ENCODE peak calls at places on chromosomes 16 and 17, in nine cellular contexts. One of them, this sample, is unnamed.
A peak's percentile ranks its signal among the peaks of the same experiment; 100 is the strongest.

GRCh38 chr16:89219365-89219764 is 1.9 kb downstream of the ZNF778 start:
- DNase-seq in adrenal gland: no peak
- DNase-seq in foreskin fibroblast: no peak
- DNase-seq in A549: no peak
- DNase-seq in endothelial cell: peak; percentile 48
- DNase-seq in PC-3: no peak
- DNase-seq in GM06990: no peak
- DNase-seq in BE2C: no peak
- DNase-seq in GM23338: no peak
- DNase-seq in this sample: no peak

GRCh38 chr17:40582328-40582901 is 17.1 kb upstream of the CCR7 start:
- DNase-seq in BE2C: no peak
- DNase-seq in GM06990: peak; percentile 83
- DNase-seq in adrenal gland: peak; percentile 44
- DNase-seq in A549: no peak
- DNase-seq in endothelial cell: peak; percentile 65
- DNase-seq in GM23338: peak; percentile 18
- DNase-seq in PC-3: no peak
- DNase-seq in foreskin fibroblast: no peak
- DNase-seq in this sample: no peak

GRCh38 chr17:28219771-28220170 is 99.2 kb upstream of the TMEM97 start:
- DNase-seq in PC-3: peak; percentile 62
- DNase-seq in A549: no peak
- DNase-seq in GM23338: no peak
- DNase-seq in endothelial cell: no peak
- DNase-seq in BE2C: no peak
- DNase-seq in foreskin fibroblast: no peak
- DNase-seq in GM06990: no peak
- DNase-seq in adrenal gland: peak; percentile 16
- DNase-seq in this sample: no peak

GRCh38 chr17:8955021-8955420 is 10.5 kb downstream of the PIK3R5 start:
- DNase-seq in adrenal gland: no peak
- DNase-seq in PC-3: no peak
- DNase-seq in GM06990: no peak
- DNase-seq in GM23338: no peak
- DNase-seq in A549: no peak
- DNase-seq in endothelial cell: no peak
- DNase-seq in BE2C: no peak
- DNase-seq in foreskin fibroblast: no peak
- DNase-seq in this sample: no peak

GRCh38 chr17:41873559-41874292 is 8.5 kb upstream of the KLHL11 start:
- DNase-seq in A549: no peak
- DNase-seq in GM23338: no peak
- DNase-seq in foreskin fibroblast: no peak
- DNase-seq in endothelial cell: no peak
- DNase-seq in GM06990: no peak
- DNase-seq in adrenal gland: no peak
- DNase-seq in PC-3: no peak
- DNase-seq in BE2C: no peak
- DNase-seq in this sample: no peak

GRCh38 chr16:53821957-53822625 is 118.1 kb downstream of the FTO start:
- DNase-seq in adrenal gland: no peak
- DNase-seq in A549: peak; percentile 45
- DNase-seq in GM23338: no peak
- DNase-seq in GM06990: no peak
- DNase-seq in endothelial cell: no peak
- DNase-seq in foreskin fibroblast: peak; percentile 71
- DNase-seq in PC-3: peak; percentile 81
- DNase-seq in BE2C: no peak
- DNase-seq in this sample: no peak

GRCh38 chr17:37759014-37759637 is 14.3 kb upstream of the HNF1B start:
- DNase-seq in A549: no peak
- DNase-seq in PC-3: no peak
- DNase-seq in GM06990: no peak
- DNase-seq in BE2C: no peak
- DNase-seq in GM23338: no peak
- DNase-seq in endothelial cell: no peak
- DNase-seq in foreskin fibroblast: no peak
- DNase-seq in adrenal gland: no peak
- DNase-seq in this sample: no peak

GRCh38 chr17:43010667-43011308 is 4.2 kb downstream of the IFI35 start:
- DNase-seq in BE2C: no peak
- DNase-seq in adrenal gland: peak; percentile 44
- DNase-seq in PC-3: peak; percentile 83
- DNase-seq in endothelial cell: no peak
- DNase-seq in A549: peak; percentile 64
- DNase-seq in GM23338: no peak
- DNase-seq in GM06990: no peak
- DNase-seq in foreskin fibroblast: no peak
- DNase-seq in this sample: no peak

GRCh38 chr16:82738699-82739098 is 111.9 kb downstream of the CDH13 start:
- DNase-seq in BE2C: no peak
- DNase-seq in PC-3: peak; percentile 4
- DNase-seq in A549: no peak
- DNase-seq in adrenal gland: no peak
- DNase-seq in GM06990: no peak
- DNase-seq in foreskin fibroblast: no peak
- DNase-seq in endothelial cell: no peak
- DNase-seq in GM23338: peak; percentile 18
- DNase-seq in this sample: no peak
- TF ChIP-seq CTCF in BE2C: no peak
- TF ChIP-seq CTCF in PC-3: peak; percentile 39
- TF ChIP-seq CTCF in A549: no peak
- TF ChIP-seq CTCF in adrenal gland: no peak
- TF ChIP-seq CTCF in GM06990: peak; percentile 49
- TF ChIP-seq CTCF in foreskin fibroblast: peak; percentile 16
- TF ChIP-seq CTCF in endothelial cell: no peak
- TF ChIP-seq CTCF in GM23338: peak; percentile 51
- TF ChIP-seq CTCF in this sample: no peak

GRCh38 chr16:80148826-80149225 is 392.0 kb upstream of the DYNLRB2 start:
- DNase-seq in GM23338: no peak
- DNase-seq in BE2C: no peak
- DNase-seq in GM06990: no peak
- DNase-seq in adrenal gland: no peak
- DNase-seq in foreskin fibroblast: no peak
- DNase-seq in A549: no peak
- DNase-seq in endothelial cell: no peak
- DNase-seq in PC-3: no peak
- DNase-seq in this sample: no peak

GRCh38 chr16:80147021-80147680 is 393.6 kb upstream of the DYNLRB2 start:
- DNase-seq in GM23338: no peak
- DNase-seq in endothelial cell: no peak
- DNase-seq in BE2C: no peak
- DNase-seq in A549: no peak
- DNase-seq in adrenal gland: no peak
- DNase-seq in GM06990: no peak
- DNase-seq in foreskin fibroblast: no peak
- DNase-seq in PC-3: no peak
- DNase-seq in this sample: no peak

GRCh38 chr16:80150978-80151705 is 389.7 kb upstream of the DYNLRB2 start:
- DNase-seq in endothelial cell: no peak
- DNase-seq in PC-3: no peak
- DNase-seq in foreskin fibroblast: no peak
- DNase-seq in BE2C: no peak
- DNase-seq in GM06990: no peak
- DNase-seq in GM23338: no peak
- DNase-seq in A549: no peak
- DNase-seq in adrenal gland: no peak
- DNase-seq in this sample: no peak

GRCh38 chr16:80151706-80152073 is 389.1 kb upstream of the DYNLRB2 start:
- DNase-seq in GM06990: no peak
- DNase-seq in BE2C: no peak
- DNase-seq in endothelial cell: no peak
- DNase-seq in PC-3: no peak
- DNase-seq in GM23338: no peak
- DNase-seq in A549: no peak
- DNase-seq in foreskin fibroblast: no peak
- DNase-seq in adrenal gland: no peak
- DNase-seq in this sample: no peak
- TF ChIP-seq CTCF in GM06990: no peak
- TF ChIP-seq CTCF in BE2C: no peak
- TF ChIP-seq CTCF in endothelial cell: no peak
- TF ChIP-seq CTCF in PC-3: no peak
- TF ChIP-seq CTCF in GM23338: no peak
- TF ChIP-seq CTCF in A549: no peak
- TF ChIP-seq CTCF in foreskin fibroblast: no peak
- TF ChIP-seq CTCF in adrenal gland: no peak
- TF ChIP-seq CTCF in this sample: no peak

DNA sequence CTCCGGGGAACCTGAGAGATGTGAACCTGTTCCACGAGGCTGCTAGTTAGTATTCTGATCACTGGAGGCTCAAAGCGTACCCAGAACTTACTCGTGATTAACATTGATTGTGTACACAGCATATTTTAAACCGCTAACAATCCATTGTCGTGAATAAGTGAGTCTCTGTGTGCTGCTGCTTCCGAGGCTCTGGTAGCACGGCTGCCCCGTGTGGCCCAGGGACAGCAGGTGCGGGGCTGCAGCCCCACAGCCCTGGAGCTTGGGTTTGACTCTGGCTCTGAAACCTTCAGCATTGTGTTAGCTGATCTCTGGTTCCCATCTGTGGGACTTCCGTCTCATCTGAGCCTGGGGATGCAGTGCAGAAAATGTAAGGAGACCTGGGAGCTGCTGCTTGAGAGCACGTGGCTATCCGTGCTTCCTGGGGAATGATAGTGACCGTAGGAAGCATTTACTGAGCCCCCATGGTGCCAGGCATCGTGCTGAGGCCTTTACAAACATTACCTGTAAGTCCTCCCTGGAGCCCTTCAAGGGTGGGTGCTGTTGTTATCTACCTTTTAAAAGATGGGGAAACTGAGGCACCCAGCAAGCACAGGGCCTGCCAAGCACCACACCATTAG is 190.8 kb upstream of the CHMP6 start:
- DNase-seq in GM23338: no peak
- DNase-seq in endothelial cell: no peak
- DNase-seq in PC-3: no peak
- DNase-seq in adrenal gland: no peak
- DNase-seq in foreskin fibroblast: no peak
- DNase-seq in A549: no peak
- DNase-seq in GM06990: no peak
- DNase-seq in BE2C: no peak
- DNase-seq in this sample: no peak
- TF ChIP-seq CTCF in GM23338: no peak
- TF ChIP-seq CTCF in endothelial cell: no peak
- TF ChIP-seq CTCF in PC-3: no peak
- TF ChIP-seq CTCF in adrenal gland: no peak
- TF ChIP-seq CTCF in foreskin fibroblast: no peak
- TF ChIP-seq CTCF in A549: no peak
- TF ChIP-seq CTCF in GM06990: no peak
- TF ChIP-seq CTCF in BE2C: no peak
- TF ChIP-seq CTCF in this sample: no peak

DNA sequence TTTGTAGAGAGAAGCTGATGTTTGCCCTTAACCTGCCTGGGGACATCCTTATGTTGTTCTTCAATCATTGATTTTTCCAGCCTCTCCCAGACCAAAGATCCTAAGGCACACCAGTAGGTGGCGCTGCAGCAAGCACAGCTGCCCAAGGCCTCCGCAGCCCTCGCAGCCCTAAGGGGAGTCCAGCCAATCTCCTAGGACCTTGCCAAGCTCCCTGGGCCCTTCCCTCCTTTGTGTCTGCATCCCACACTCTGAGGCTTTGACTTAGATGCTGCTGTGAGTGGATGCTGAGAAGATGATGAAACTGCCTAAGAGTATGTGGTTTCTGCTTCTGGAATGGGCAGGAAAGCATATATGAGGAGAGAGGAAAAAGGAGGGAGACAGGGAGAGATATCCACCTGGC is 47.1 kb downstream of the SPACA3 start:
- DNase-seq in PC-3: peak; percentile 18
- DNase-seq in BE2C: peak; percentile 48
- DNase-seq in A549: peak; percentile 65
- DNase-seq in GM06990: no peak
- DNase-seq in GM23338: peak; percentile 80
- DNase-seq in foreskin fibroblast: no peak
- DNase-seq in adrenal gland: peak; percentile 57
- DNase-seq in endothelial cell: peak; percentile 73
- DNase-seq in this sample: no peak
- TF ChIP-seq CTCF in PC-3: peak; percentile 60
- TF ChIP-seq CTCF in BE2C: peak; percentile 64
- TF ChIP-seq CTCF in A549: peak; percentile 54
- TF ChIP-seq CTCF in GM06990: peak; percentile 59
- TF ChIP-seq CTCF in GM23338: peak; percentile 92
- TF ChIP-seq CTCF in foreskin fibroblast: peak; percentile 55
- TF ChIP-seq CTCF in adrenal gland: peak; percentile 57
- TF ChIP-seq CTCF in endothelial cell: peak; percentile 73
- TF ChIP-seq CTCF in this sample: no peak

GRCh38 chr16:84985079-84986065 is 26.0 kb downstream of the ZDHHC7 start:
- DNase-seq in adrenal gland: peak; percentile 53
- DNase-seq in GM06990: no peak
- DNase-seq in endothelial cell: no peak
- DNase-seq in A549: peak; percentile 33
- DNase-seq in foreskin fibroblast: peak; percentile 82
- DNase-seq in GM23338: no peak
- DNase-seq in PC-3: peak; percentile 54
- DNase-seq in BE2C: no peak
- DNase-seq in this sample: no peak

GRCh38 chr16:84986102-84986501 is 25.2 kb downstream of the ZDHHC7 start:
- DNase-seq in GM06990: no peak
- DNase-seq in foreskin fibroblast: no peak
- DNase-seq in PC-3: no peak
- DNase-seq in endothelial cell: no peak
- DNase-seq in BE2C: no peak
- DNase-seq in adrenal gland: no peak
- DNase-seq in GM23338: no peak
- DNase-seq in A549: no peak
- DNase-seq in this sample: no peak

GRCh38 chr16:84979516-84979915 is 31.8 kb downstream of the ZDHHC7 start:
- DNase-seq in GM06990: no peak
- DNase-seq in BE2C: no peak
- DNase-seq in endothelial cell: no peak
- DNase-seq in foreskin fibroblast: no peak
- DNase-seq in GM23338: no peak
- DNase-seq in adrenal gland: no peak
- DNase-seq in A549: no peak
- DNase-seq in PC-3: peak; percentile 69
- DNase-seq in this sample: no peak

GRCh38 chr16:84983308-84983707 is 28.0 kb downstream of the ZDHHC7 start:
- DNase-seq in GM23338: no peak
- DNase-seq in adrenal gland: no peak
- DNase-seq in GM06990: no peak
- DNase-seq in PC-3: no peak
- DNase-seq in BE2C: no peak
- DNase-seq in foreskin fibroblast: no peak
- DNase-seq in A549: no peak
- DNase-seq in endothelial cell: no peak
- DNase-seq in this sample: no peak

GRCh38 chr16:84982434-84982833 is 28.9 kb downstream of the ZDHHC7 start:
- DNase-seq in BE2C: no peak
- DNase-seq in PC-3: no peak
- DNase-seq in adrenal gland: no peak
- DNase-seq in foreskin fibroblast: no peak
- DNase-seq in A549: no peak
- DNase-seq in GM06990: no peak
- DNase-seq in endothelial cell: no peak
- DNase-seq in GM23338: no peak
- DNase-seq in this sample: no peak
- TF ChIP-seq CTCF in BE2C: peak; percentile 21
- TF ChIP-seq CTCF in PC-3: no peak
- TF ChIP-seq CTCF in adrenal gland: no peak
- TF ChIP-seq CTCF in foreskin fibroblast: no peak
- TF ChIP-seq CTCF in A549: no peak
- TF ChIP-seq CTCF in GM06990: no peak
- TF ChIP-seq CTCF in endothelial cell: no peak
- TF ChIP-seq CTCF in GM23338: no peak
- TF ChIP-seq CTCF in this sample: no peak

This sample was measured in activated B cell treated with CpG ODN at 0.5 μM for 24 hours.